ENCODE peak calls at places on chromosome 3, in five cellular contexts. H is omental fat pad; U is activated CD8-positive, alpha-beta memory T cell treated with anti-CD3 and anti-CD28 coated beads for 48 hours; Q is PC-3; F is DMS79 treated with DMSO at 0.1 percent for 48 hours. C is an unnamed sample.

GRCh38 chr3:194592798-194593752 is 40.1 kb downstream of the TMEM44 start:
- DNase-seq in Q (peak), H (no peak), U (no peak), F (peak), C (peak)

GRCh38 chr3:171428321-171428787 is 31.9 kb downstream of the TNIK start:
- DNase-seq in F (no peak), Q (no peak), H (no peak), U (no peak), C (no peak)

GRCh38 chr3:138949002-138949418 is 2.0 kb downstream of the FOXL2NB start:
- DNase-seq in H (no peak), F (no peak), U (no peak), Q (no peak), C (no peak)

GRCh38 chr3:107928084-107928445 is 162.8 kb downstream of the CD47 start:
- DNase-seq in H (no peak), Q (peak), F (peak), U (no peak), C (peak)

GRCh38 chr3:52851348-52851747 is 16.5 kb upstream of the MUSTN1 start:
- DNase-seq in Q (peak), H (no peak), U (no peak), F (peak), C (peak)

GRCh38 chr3:27632431-27633223 is 89.5 kb downstream of the EOMES start:
- DNase-seq in U (peak), H (no peak), Q (peak), F (peak), C (peak)

GRCh38 chr3:101851072-101851471 is 1.8 kb downstream of the NFKBIZ start:
- DNase-seq in U (no peak), Q (peak), F (no peak), H (no peak), C (no peak)

GRCh38 chr3:138939563-138940241 is 7.2 kb downstream of the FOXL2 start:
- DNase-seq in F (no peak), H (no peak), Q (no peak), U (no peak), C (no peak)

GRCh38 chr3:127406309-127407025 is 118.6 kb upstream of the PRR20G start:
- DNase-seq in F (no peak), Q (peak), H (no peak), U (no peak), C (peak)

GRCh38 chr3:193407156-193407555 is 28.6 kb upstream of the ATP13A5 start:
- DNase-seq in U (no peak), Q (no peak), F (no peak), H (no peak), C (no peak)

GRCh38 chr3:120022729-120023128 is 71.5 kb downstream of the GSK3B start:
- DNase-seq in F (no peak), U (no peak), Q (no peak), H (no peak), C (no peak)

GRCh38 chr3:42216820-42217416 is 49.1 kb downstream of the CCK start:
- DNase-seq in Q (no peak), H (no peak), U (no peak), F (no peak), C (no peak)

GRCh38 chr3:177358085-177358967 is 161.0 kb upstream of the TBL1XR1 start:
- DNase-seq in Q (peak), H (no peak), U (peak), F (peak), C (peak)

C was measured in RWPE1.